ENCODE peak calls at places on chromosomes 2 and 18, in six cellular contexts. P is upper lobe of left lung, W is HepG2, N is endothelial cell of umbilical vein, G is Peyer's patch, Q is IMR-90. U is an unnamed sample. For H3K4me1, the result is how much of the 10 kb centered on the place peaks cover.

GRCh38 chr2:33372940-33373553 is 103.4 kb upstream of the RASGRP3 start:
- DNase-seq in P (no peak), W (peak), N (peak), G (no peak), Q (peak), U (peak)

GRCh38 chr18:32896781-32897547 is 124.1 kb upstream of the KLHL14 start:
- DNase-seq in P (no peak), W (no peak), N (no peak), G (no peak), Q (no peak), U (no peak)

GRCh38 chr2:4192119-4192518 is 488.7 kb downstream of the DCDC2C start:
- DNase-seq in P (no peak), W (no peak), N (no peak), G (no peak), Q (no peak), U (no peak)

GRCh38 chr2:198715304-198715703 is 742.4 kb downstream of the SATB2 start:
- DNase-seq in P (no peak), W (no peak), N (no peak), G (no peak), Q (no peak), U (no peak)

GRCh38 chr2:39488450-39488849 is 51.4 kb upstream of the MAP4K3 start:
- DNase-seq in P (no peak), W (peak), N (peak), G (no peak), Q (peak), U (no peak)

GRCh38 chr2:174878537-174879147 is 114.4 kb upstream of the CHRNA1 start:
- DNase-seq in P (no peak), W (no peak), N (peak), G (no peak), Q (peak), U (no peak)

GRCh38 chr2:55150834-55151233 is 81.3 kb downstream of the CLHC1 start:
- DNase-seq in P (no peak), W (no peak), N (no peak), G (no peak), Q (no peak), U (no peak)

GRCh38 chr18:44826418-44827259 is 146.0 kb downstream of the SETBP1 start:
- DNase-seq in P (no peak), W (no peak), N (peak), G (no peak), Q (peak), U (peak)

GRCh38 chr2:14306268-14306950 is 326.1 kb upstream of the LRATD1 start:
- DNase-seq in P (no peak), W (no peak), N (no peak), G (no peak), Q (no peak), U (no peak)

GRCh38 chr18:58581265-58581664 is 47.6 kb downstream of the ALPK2 start:
- DNase-seq in P (no peak), W (no peak), N (no peak), G (no peak), Q (peak), U (no peak)

GRCh38 chr18:49459404-49460171 is 857 bp downstream of the DYM start:
- DNase-seq in P (no peak), W (no peak), N (peak), G (no peak), Q (peak), U (peak)

GRCh38 chr18:36889316-36889715 is 60.4 kb downstream of the KIAA1328 start:
- DNase-seq in P (no peak), W (no peak), N (peak), G (no peak), Q (peak), U (no peak)

GRCh38 chr2:236194786-236195185 is 26.6 kb upstream of the GBX2 start:
- DNase-seq in P (no peak), W (no peak), N (no peak), G (no peak), Q (no peak), U (no peak)

GRCh38 chr18:61635901-61636528 is 256.8 kb downstream of the RNF152 start:
- DNase-seq in P (no peak), W (peak), N (peak), G (peak), Q (peak), U (peak)

GRCh38 chr2:84285056-84285747 is 173.9 kb downstream of the SUCLG1 start:
- DNase-seq in P (no peak), W (no peak), N (no peak), G (no peak), Q (no peak), U (no peak)

GRCh38 chr2:105330681-105331375 is 1.3 kb upstream of the TGFBRAP1 start:
- DNase-seq in P (no peak), W (no peak), N (no peak), G (no peak), Q (no peak), U (no peak)

GRCh38 chr18:7084080-7084765 is 33.4 kb downstream of the LAMA1 start:
- DNase-seq in P (no peak), W (no peak), N (peak), G (no peak), Q (peak), U (no peak)

GRCh38 chr18:36655074-36655473 is 173.7 kb downstream of the TPGS2 start:
- DNase-seq in P (no peak), W (no peak), N (no peak), G (no peak), Q (no peak), U (no peak)

GRCh38 chr2:100043891-100044255 is 98.5 kb downstream of the AFF3 start:
- DNase-seq in P (no peak), W (no peak), N (no peak), G (no peak), Q (no peak), U (no peak)

GRCh38 chr2:1993711-1994682 is 249.7 kb upstream of the PXDN start:
- DNase-seq in P (no peak), W (no peak), N (peak), G (no peak), Q (no peak), U (no peak)

GRCh38 chr2:216765810-216766259 is 70.5 kb upstream of the IGFBP5 start:
- DNase-seq in P (peak), W (peak), N (no peak), G (no peak), Q (no peak), U (no peak)

GRCh38 chr18:36942264-36942663 is 113.3 kb downstream of the KIAA1328 start:
- DNase-seq in P (no peak), W (peak), N (peak), G (no peak), Q (peak), U (no peak)

GRCh38 chr2:19358242-19359020 is at the start of gene OSR1:
- DNase-seq in P (peak), W (peak), N (peak), G (peak), Q (peak), U (no peak)
- TF ChIP-seq POLR2A in P (no peak), W (no peak), N (no peak), G (no peak), Q (peak), U (no peak)

GRCh38 chr2:6352906-6353515 is 512.7 kb downstream of the CMPK2 start:
- DNase-seq in P (peak), W (peak), N (no peak), G (peak), Q (peak), U (no peak)
- TF ChIP-seq CTCF in P (peak), W (peak), N (no peak), G (peak), Q (peak), U (no peak)

DNA sequence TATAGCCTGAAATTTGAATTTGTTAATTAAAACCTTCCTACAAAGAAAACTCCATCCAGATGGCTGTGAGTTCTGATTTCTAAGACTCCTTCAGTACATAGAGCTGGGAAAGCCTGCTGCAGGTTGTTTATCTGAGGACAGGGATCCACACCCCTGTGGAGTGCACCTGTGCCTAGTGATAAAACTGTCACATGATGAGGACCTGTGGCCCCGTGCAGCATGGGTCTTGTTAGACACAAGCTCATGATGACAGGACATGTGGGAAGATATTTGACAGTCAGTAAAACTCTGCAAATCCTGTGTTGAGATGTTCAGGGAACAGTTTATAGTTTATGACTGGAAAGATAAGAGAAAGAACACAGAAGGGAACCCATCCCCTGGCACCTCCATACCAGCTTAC is 133.2 kb upstream of the TMEM18 start:
- DNase-seq in P (no peak), W (no peak), N (no peak), G (no peak), Q (no peak), U (no peak)
- H3K4me1 ChIP-seq in P (under half), W (under half), N (under half), G (under half), Q (under half), U (under half)

DNA sequence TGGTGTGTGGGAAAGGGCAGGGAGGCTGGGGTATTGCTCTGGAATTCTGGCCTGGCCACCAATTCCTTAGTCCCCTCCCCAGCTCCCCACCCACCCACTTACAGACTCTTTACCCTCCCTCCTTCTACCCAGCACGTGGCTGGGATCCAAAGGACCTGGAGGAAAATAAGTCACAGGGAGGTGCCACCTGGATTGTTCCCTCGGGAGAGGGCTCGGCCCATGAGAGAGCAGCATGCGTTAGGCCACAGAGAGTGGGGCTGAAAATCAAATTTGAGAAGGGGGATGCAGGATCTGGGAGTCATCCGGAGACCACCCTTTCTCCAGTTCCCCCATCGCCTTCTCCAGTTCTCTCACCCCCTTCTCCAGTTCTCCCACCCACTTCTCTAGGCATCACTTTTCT is 3.0 kb downstream of the ASPRV1 start:
- DNase-seq in P (no peak), W (no peak), N (no peak), G (no peak), Q (no peak), U (no peak)
- TF ChIP-seq POLR2A in P (no peak), W (no peak), N (no peak), G (no peak), Q (no peak), U (no peak)

GRCh38 chr2:128172191-128172590 is 81.2 kb downstream of the UGGT1 start:
- DNase-seq in P (no peak), W (peak), N (no peak), G (no peak), Q (peak), U (no peak)
- TF ChIP-seq CTCF in P (no peak), W (peak), N (peak), G (peak), Q (peak), U (no peak)

U was measured in tibial nerve.